ENCODE peak calls at places on chromosomes 16 and 17, in four cellular contexts. N is HCT116, X is Panc1, T is ovary. G is an unnamed sample.

GRCh38 chr16:65743558-65743957 is 621.7 kb upstream of the CDH11 start:
- DNase-seq in N (no peak), X (no peak), T (no peak), G (no peak)

GRCh38 chr17:78960945-78961344 is 18.8 kb downstream of the LGALS3BP start:
- DNase-seq in N (no peak), X (no peak), T (no peak), G (no peak)

GRCh38 chr17:28370035-28370743 is at the start of gene VTN:
- DNase-seq in N (no peak), X (no peak), T (peak), G (no peak)

GRCh38 chr16:22369221-22369811 is 5.1 kb downstream of the CDR2 start:
- DNase-seq in N (no peak), X (peak), T (no peak), G (no peak)

GRCh38 chr17:8189041-8189710 is 804 bp downstream of the BORCS6 start:
- DNase-seq in N (no peak), X (no peak), T (peak), G (no peak)

GRCh38 chr16:57231821-57232350 is 13.2 kb upstream of the ARL2BP start:
- DNase-seq in N (no peak), X (no peak), T (no peak), G (no peak)

GRCh38 chr17:58367462-58367861 is 15.5 kb upstream of the SUPT4H1 start:
- DNase-seq in N (no peak), X (no peak), T (no peak), G (no peak)

GRCh38 chr17:68290955-68291835 is at the start of the genes ARSG and SLC16A6:
- DNase-seq in N (peak), X (no peak), T (peak), G (no peak)

GRCh38 chr16:30894540-30895368 is 877 bp upstream of the BCL7C start:
- DNase-seq in N (no peak), X (no peak), T (no peak), G (no peak)

GRCh38 chr16:63287411-63287810 is 1251.2 kb upstream of the CDH8 start:
- DNase-seq in N (no peak), X (no peak), T (no peak), G (no peak)

GRCh38 chr16:73040136-73040535 is 7.8 kb downstream of the ZFHX3 start:
- DNase-seq in N (no peak), X (no peak), T (no peak), G (no peak)
- H3K27ac ChIP-seq in N (no peak), X (no peak), T (no peak), G (peak)

GRCh38 chr17:19447085-19447583 is 36.1 kb downstream of the RNF112 start:
- DNase-seq in N (peak), X (peak), T (peak), G (no peak)
- H3K27ac ChIP-seq in N (no peak), X (peak), T (peak), G (no peak)

DNA sequence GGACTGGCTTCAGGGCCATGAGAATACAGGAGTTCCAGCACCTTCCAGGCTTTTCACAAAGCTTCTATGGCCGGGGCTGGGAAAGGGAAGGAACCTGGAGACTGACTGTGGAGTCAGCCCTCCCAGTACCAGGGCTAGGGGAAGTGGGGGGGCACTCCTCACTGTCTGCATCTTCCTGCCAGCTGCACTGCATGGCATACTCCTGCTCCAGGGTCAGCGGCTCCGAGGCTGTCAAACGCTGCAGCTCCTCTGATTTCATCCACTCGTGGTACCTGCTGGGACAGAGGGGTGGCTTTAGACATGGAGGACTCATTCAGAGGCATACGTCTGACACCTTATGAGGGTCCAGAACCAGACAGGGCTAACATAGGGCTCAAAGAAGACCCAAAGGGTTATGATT is 2.7 kb downstream of the NAT9 start:
- DNase-seq in N (no peak), X (no peak), T (no peak), G (no peak)
- H3K27ac ChIP-seq in N (peak), X (peak), T (no peak), G (no peak)

GRCh38 chr17:15900871-15901270 is 44.1 kb upstream of the ADORA2B start:
- DNase-seq in N (no peak), X (no peak), T (no peak), G (no peak)
- H3K27ac ChIP-seq in N (no peak), X (no peak), T (no peak), G (no peak)

GRCh38 chr17:10737168-10737622 is 7.4 kb upstream of the TMEM220 start:
- DNase-seq in N (peak), X (peak), T (peak), G (peak)

GRCh38 chr17:10735821-10736220 is 6.0 kb upstream of the TMEM220 start:
- DNase-seq in N (no peak), X (no peak), T (no peak), G (no peak)

GRCh38 chr17:10737786-10738185 is 8.0 kb upstream of the TMEM220 start:
- DNase-seq in N (no peak), X (no peak), T (no peak), G (no peak)

GRCh38 chr17:10733666-10734065 is 3.8 kb upstream of the TMEM220 start:
- DNase-seq in N (no peak), X (no peak), T (no peak), G (no peak)

GRCh38 chr17:10735251-10735650 is 5.4 kb upstream of the TMEM220 start:
- DNase-seq in N (no peak), X (no peak), T (no peak), G (no peak)
- H3K27ac ChIP-seq in N (no peak), X (no peak), T (no peak), G (no peak)

GRCh38 chr16:84553873-84554399 is 49.5 kb upstream of the MEAK7 start:
- DNase-seq in N (no peak), X (no peak), T (no peak), G (no peak)
- H3K27ac ChIP-seq in N (no peak), X (no peak), T (no peak), G (no peak)

GRCh38 chr16:52526830-52527229 is 20.1 kb downstream of the TOX3 start:
- DNase-seq in N (no peak), X (no peak), T (no peak), G (no peak)
- H3K27ac ChIP-seq in N (no peak), X (no peak), T (no peak), G (no peak)

GRCh38 chr16:89355036-89355435 is 135.3 kb downstream of the ANKRD11 start:
- DNase-seq in N (no peak), X (no peak), T (no peak), G (no peak)
- H3K27ac ChIP-seq in N (no peak), X (peak), T (no peak), G (no peak)

DNA sequence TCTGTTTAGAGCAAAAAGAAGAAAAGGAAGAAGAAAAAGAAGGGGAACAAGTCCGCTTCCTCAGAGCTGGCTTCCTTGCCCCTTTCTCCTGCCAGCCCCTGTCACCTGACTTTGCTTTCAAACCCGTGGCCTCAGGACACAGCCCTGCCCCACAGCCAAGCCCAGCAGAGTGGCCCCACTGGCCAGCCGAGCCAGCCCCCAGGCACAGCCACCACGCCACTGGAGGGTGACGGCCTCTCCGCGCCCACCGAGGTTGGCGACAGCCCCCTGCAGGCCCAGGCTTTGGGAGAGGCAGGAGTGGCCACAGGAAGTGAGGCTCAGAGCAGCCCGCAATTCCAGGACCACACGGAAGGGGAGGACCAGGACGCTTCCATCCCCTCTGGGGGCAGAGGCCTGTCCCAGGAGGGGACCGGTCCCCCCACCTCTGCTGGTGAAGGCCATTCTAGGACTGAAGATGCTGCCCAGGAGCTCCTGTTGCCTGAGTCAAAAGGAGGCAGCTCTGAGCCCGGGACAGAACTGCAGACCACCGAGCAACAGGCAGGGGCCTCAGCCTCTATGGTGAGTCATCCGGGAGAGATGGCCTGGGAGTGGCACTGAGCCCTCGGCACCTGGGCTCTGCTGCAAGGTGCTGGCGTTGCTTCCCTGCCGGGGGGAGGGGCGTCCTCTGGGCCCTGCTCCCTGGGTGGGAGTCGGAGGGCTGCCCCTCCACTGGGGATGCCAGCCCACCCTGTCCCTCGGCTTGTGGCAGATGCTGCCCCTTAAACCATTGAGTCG is 27.3 kb downstream of the RNF213 start:
- DNase-seq in N (no peak), X (no peak), T (no peak), G (no peak)
- H3K27ac ChIP-seq in N (no peak), X (no peak), T (no peak), G (peak)

GRCh38 chr17:47995241-47995935 is 24.5 kb downstream of the CDK5RAP3 start:
- DNase-seq in N (no peak), X (no peak), T (no peak), G (no peak)
- H3K27ac ChIP-seq in N (no peak), X (no peak), T (no peak), G (no peak)